ENCODE peak calls at places on chromosome 1, in seven cellular contexts. W is stimulated activated CD4-positive, alpha-beta T cell treated with anti-CD3 and anti-CD28 coated beads, TNF-alpha, amount 100 ng/mL, for 1 hour; B is ELF-1; Y is Kasumi-1; P is CD8-positive, alpha-beta T cell; K is T-helper 17 cell; J is HTR-8/SVneo. Q is an unnamed sample.

GRCh38 chr1:176877557-176877956 is 287.0 kb downstream of the ASTN1 start:
- DNase-seq in P (no peak), Y (no peak), K (no peak), B (no peak), W (no peak), J (no peak), Q (no peak)

GRCh38 chr1:241235236-241235897 is 121.6 kb downstream of the RGS7 start:
- DNase-seq in K (no peak), P (no peak), B (no peak), J (no peak), Y (no peak), W (no peak), Q (no peak)

GRCh38 chr1:4214826-4215225 is 314.8 kb upstream of the C1orf174 start:
- DNase-seq in B (no peak), J (no peak), W (no peak), Y (no peak), P (no peak), K (no peak), Q (no peak)

GRCh38 chr1:74324684-74325448 is 89.7 kb downstream of the TNNI3K start:
- DNase-seq in Y (no peak), J (no peak), K (no peak), P (no peak), W (no peak), B (no peak), Q (no peak)

GRCh38 chr1:154955039-154955717 is 721 bp downstream of the PBXIP1 start:
- DNase-seq in B (peak), J (no peak), K (peak), W (peak), P (peak), Y (peak), Q (no peak)

GRCh38 chr1:204574856-204575145 is 58.6 kb downstream of the MDM4 start:
- DNase-seq in B (no peak), P (no peak), Y (no peak), K (no peak), J (no peak), W (no peak), Q (no peak)

GRCh38 chr1:6148497-6149241 is 31.5 kb downstream of the CHD5 start:
- DNase-seq in B (peak), W (peak), P (peak), K (peak), Y (peak), J (no peak), Q (no peak)

GRCh38 chr1:221439008-221439733 is 302.7 kb downstream of the DUSP10 start:
- DNase-seq in K (no peak), W (peak), B (peak), P (no peak), Y (no peak), J (peak), Q (no peak)

GRCh38 chr1:155858805-155859233 is 548 bp upstream of the SYT11 start:
- DNase-seq in B (no peak), J (no peak), Y (no peak), W (no peak), P (no peak), K (no peak), Q (no peak)

GRCh38 chr1:53631622-53632310 is 107.2 kb downstream of the GLIS1 start:
- DNase-seq in J (no peak), P (no peak), K (no peak), B (no peak), W (no peak), Y (no peak), Q (no peak)

GRCh38 chr1:40640314-40641076 is 25.0 kb downstream of the RIMS3 start:
- DNase-seq in P (no peak), K (no peak), Y (no peak), W (no peak), J (no peak), B (no peak), Q (no peak)

GRCh38 chr1:232764458-232765231 is 40.6 kb upstream of the MAP10 start:
- DNase-seq in B (no peak), K (no peak), P (no peak), Y (no peak), J (no peak), W (no peak), Q (no peak)

GRCh38 chr1:205376739-205377138 is 20.0 kb upstream of the KLHDC8A start:
- DNase-seq in B (no peak), P (no peak), K (no peak), W (no peak), Y (no peak), J (no peak), Q (no peak)

GRCh38 chr1:162285149-162285561 is 91.5 kb downstream of the SPATA46 start:
- DNase-seq in W (no peak), P (no peak), Y (no peak), B (no peak), J (no peak), K (no peak), Q (no peak)

GRCh38 chr1:85445906-85446305 is 19.1 kb downstream of the DDAH1 start:
- DNase-seq in W (no peak), J (no peak), K (no peak), Y (no peak), P (no peak), B (no peak), Q (no peak)

GRCh38 chr1:40563266-40563665 is 31.8 kb downstream of the ZNF684 start:
- DNase-seq in K (no peak), B (no peak), P (no peak), J (no peak), Y (no peak), W (no peak), Q (no peak)

GRCh38 chr1:143497374-143497747 is 474.4 kb downstream of the FAM72C start:
- DNase-seq in B (peak), P (no peak), Y (no peak), J (no peak), K (peak), W (no peak), Q (no peak)

GRCh38 chr1:159798893-159799292 is 3.3 kb upstream of the FCRL6 start:
- DNase-seq in B (peak), K (no peak), P (peak), W (no peak), Y (peak), J (peak), Q (peak)

Q was measured in KG1.